ENCODE peak calls at places on chromosome 17, in five cellular contexts. Q, H, Z, J and U are unnamed samples.

GRCh38 chr17:78494189-78494960 is 82.8 kb downstream of the DNAH17 start:
- DNase-seq in H (no peak), J (peak; percentile 50), Z (no peak), Q (no peak), U (no peak)

GRCh38 chr17:18946536-18946935 is 5.4 kb upstream of the SLC5A10 start:
- DNase-seq in Z (no peak), J (no peak), Q (no peak), H (no peak), U (no peak)

GRCh38 chr17:42554250-42555121 is 1.8 kb downstream of the HSD17B1 start:
- DNase-seq in Q (peak; percentile 88), H (peak; percentile 83), Z (peak; percentile 95), J (peak; percentile 98), U (peak; percentile 93)

GRCh38 chr17:66506641-66507040 is 204.2 kb downstream of the PRKCA start:
- DNase-seq in Q (no peak), J (no peak), Z (no peak), H (no peak), U (no peak)

GRCh38 chr17:38749222-38750043 is 1.3 kb upstream of the PCGF2 start:
- DNase-seq in H (peak; percentile 89), Q (peak; percentile 81), J (peak; percentile 91), Z (peak; percentile 95), U (peak; percentile 92)

GRCh38 chr17:63476494-63476856 is 386 bp upstream of the ACE start:
- DNase-seq in J (no peak), H (no peak), Q (no peak), Z (no peak), U (no peak)

GRCh38 chr17:48483471-48484131 is 47.2 kb downstream of the HOXB1 start:
- DNase-seq in H (no peak), Z (peak; percentile 79), Q (no peak), J (no peak), U (no peak)

GRCh38 chr17:48176456-48176855 is 68.9 kb downstream of the SNX11 start:
- DNase-seq in J (no peak), Z (no peak), H (no peak), Q (no peak), U (no peak)

GRCh38 chr17:74757502-74757901 is 9.1 kb downstream of the NHERF1 start:
- DNase-seq in H (no peak), Z (no peak), J (no peak), Q (peak; percentile 73), U (no peak)

GRCh38 chr17:31511583-31511982 is 120.1 kb downstream of the RAB11FIP4 start:
- DNase-seq in J (no peak), Z (no peak), H (no peak), Q (no peak), U (no peak)

GRCh38 chr17:82218349-82219075 is 5.9 kb upstream of the CCDC57 start:
- DNase-seq in Q (no peak), H (no peak), J (peak; percentile 78), Z (no peak), U (no peak)

GRCh38 chr17:63337579-63337978 is 108.5 kb downstream of the CYB561 start:
- DNase-seq in J (no peak), Q (no peak), Z (no peak), H (no peak), U (no peak)

GRCh38 chr17:32739722-32740121 is 137.2 kb downstream of the MYO1D start:
- DNase-seq in H (no peak), J (no peak), Z (no peak), Q (no peak), U (no peak)

GRCh38 chr17:81341347-81342061 is 46.4 kb upstream of the SLC38A10 start:
- DNase-seq in H (no peak), Z (peak; percentile 67), J (peak; percentile 72), Q (no peak), U (no peak)

GRCh38 chr17:58639681-58640080 is 52.2 kb downstream of the TEX14 start:
- DNase-seq in J (no peak), Z (no peak), Q (no peak), H (no peak), U (no peak)

GRCh38 chr17:32523827-32524552 is 37.2 kb downstream of the CDK5R1 start:
- DNase-seq in Q (no peak), H (no peak), Z (peak; percentile 4), J (no peak), U (peak; percentile 24)

GRCh38 chr17:31492880-31493655 is 101.6 kb downstream of the RAB11FIP4 start:
- DNase-seq in J (peak; percentile 90), Q (peak; percentile 43), H (no peak), Z (no peak), U (no peak)

GRCh38 chr17:72407336-72408121 is 286.7 kb downstream of the SOX9 start:
- DNase-seq in H (peak; percentile 84), Z (peak; percentile 80), J (no peak), Q (peak; percentile 81), U (no peak)
- TF ChIP-seq POLR2AphosphoS5 in H (peak; percentile 56), Z (peak; percentile 12), J (no peak), Q (peak; percentile 42), U (no peak)

GRCh38 chr17:17749921-17750320 is 68.7 kb downstream of the RAI1 start:
- DNase-seq in Q (peak; percentile 48), Z (no peak), J (no peak), H (no peak), U (no peak)

GRCh38 chr17:17748604-17749003 is 67.3 kb downstream of the RAI1 start:
- DNase-seq in H (no peak), Q (no peak), J (no peak), Z (no peak), U (no peak)

GRCh38 chr17:17745476-17746455 is 64.5 kb downstream of the RAI1 start:
- DNase-seq in H (no peak), Q (no peak), Z (no peak), J (no peak), U (no peak)

GRCh38 chr17:17749025-17749772 is 67.9 kb downstream of the RAI1 start:
- DNase-seq in Z (no peak), Q (no peak), J (peak; percentile 85), H (no peak), U (no peak)

GRCh38 chr17:17748179-17748578 is 66.9 kb downstream of the RAI1 start:
- DNase-seq in J (no peak), Q (no peak), Z (no peak), H (no peak), U (no peak)
- TF ChIP-seq CTCF in J (no peak), Q (no peak), Z (no peak), H (no peak), U (no peak)

GRCh38 chr17:60514500-60514899 is 11.5 kb downstream of the APPBP2 start:
- DNase-seq in H (no peak), J (no peak), Z (no peak), Q (no peak), U (no peak)

GRCh38 chr17:60524463-60525346 is 1.3 kb downstream of the APPBP2 start:
- DNase-seq in H (no peak), J (no peak), Q (no peak), Z (no peak), U (no peak)

GRCh38 chr17:60523822-60524221 is 2.2 kb downstream of the APPBP2 start:
- DNase-seq in H (no peak), Q (no peak), Z (no peak), J (no peak), U (no peak)

GRCh38 chr17:60522889-60523626 is 3.0 kb downstream of the APPBP2 start:
- DNase-seq in H (no peak), Z (no peak), J (no peak), Q (no peak), U (no peak)

GRCh38 chr17:60519795-60520194 is 6.2 kb downstream of the APPBP2 start:
- DNase-seq in J (no peak), Z (no peak), H (no peak), Q (no peak), U (no peak)
- TF ChIP-seq POLR2A in J (no peak), Z (no peak), H (no peak), Q (no peak), U (no peak)

GRCh38 chr17:61129232-61129631 is 270.4 kb upstream of the TBX2 start:
- DNase-seq in Q (no peak), Z (no peak), H (no peak), J (no peak), U (no peak)
- TF ChIP-seq POLR2AphosphoS5 in Q (no peak), Z (no peak), H (no peak), J (no peak), U (no peak)

DNA sequence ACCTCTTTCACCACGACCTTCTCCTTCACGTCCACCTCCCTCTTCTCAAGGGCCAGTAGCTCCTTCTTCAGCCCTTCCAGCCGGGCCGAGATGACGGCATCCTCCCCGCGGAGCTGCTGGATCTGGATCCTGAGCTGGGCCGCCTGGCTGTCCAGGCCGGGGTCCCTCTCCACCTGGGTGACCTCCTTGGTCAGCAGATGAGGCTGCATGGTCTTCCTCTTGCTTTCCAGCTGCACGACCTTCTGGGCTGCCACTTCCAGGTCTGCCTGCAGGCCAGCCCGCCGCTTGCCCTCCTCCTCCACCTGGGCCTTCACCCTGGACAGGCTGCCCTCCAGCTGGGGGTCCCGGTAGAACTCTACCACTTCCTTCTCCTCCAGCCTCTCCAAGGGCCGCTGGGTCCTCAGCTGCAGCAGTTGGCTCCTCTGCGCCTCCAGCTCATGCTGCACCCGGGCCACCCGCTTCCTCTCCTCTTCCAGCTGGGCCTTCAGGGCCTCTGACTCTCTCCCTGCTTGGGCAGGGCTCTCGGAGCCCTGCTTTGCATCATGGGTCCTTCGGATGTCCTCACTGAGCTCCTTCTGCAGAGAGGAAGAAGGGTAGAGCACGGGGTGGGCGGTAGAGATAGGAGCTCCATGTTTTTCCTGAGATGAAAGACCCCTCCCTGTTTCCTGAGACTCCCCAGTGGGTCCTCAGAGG is 9.5 kb downstream of the CDK3 start:
- DNase-seq in J (no peak), Z (no peak), Q (no peak), H (no peak), U (no peak)
- TF ChIP-seq CTCF in J (no peak), Z (no peak), Q (no peak), H (no peak), U (no peak)